ENCODE peak calls at places on chromosomes 12 and 14, in five cellular contexts. One of them, this sample, is unnamed.

GRCh38 chr12:24244801-24245200 is 295.3 kb upstream of the SOX5 start:
- DNase-seq in fibroblast of lung: no peak
- DNase-seq in neuronal stem cell: no peak
- DNase-seq in spleen: no peak
- DNase-seq in IMR-90: no peak
- DNase-seq in this sample: no peak

GRCh38 chr12:53937596-53938275 is 895 bp upstream of the HOXC13 start:
- DNase-seq in fibroblast of lung: no peak
- DNase-seq in neuronal stem cell: no peak
- DNase-seq in spleen: no peak
- DNase-seq in IMR-90: no peak
- DNase-seq in this sample: no peak

GRCh38 chr12:124441443-124442190 is 125.8 kb downstream of the NCOR2 start:
- DNase-seq in fibroblast of lung: peak
- DNase-seq in neuronal stem cell: no peak
- DNase-seq in spleen: no peak
- DNase-seq in IMR-90: peak
- DNase-seq in this sample: no peak

GRCh38 chr14:100140452-100141132 is 18.9 kb downstream of the DEGS2 start:
- DNase-seq in fibroblast of lung: no peak
- DNase-seq in neuronal stem cell: peak
- DNase-seq in spleen: no peak
- DNase-seq in IMR-90: peak
- DNase-seq in this sample: no peak

GRCh38 chr14:80213602-80214001 is 2.3 kb upstream of the DIO2 start:
- DNase-seq in fibroblast of lung: peak
- DNase-seq in neuronal stem cell: no peak
- DNase-seq in spleen: no peak
- DNase-seq in IMR-90: peak
- DNase-seq in this sample: no peak

GRCh38 chr12:79546461-79547043 is 144.2 kb downstream of the PAWR start:
- DNase-seq in fibroblast of lung: no peak
- DNase-seq in neuronal stem cell: no peak
- DNase-seq in spleen: no peak
- DNase-seq in IMR-90: no peak
- DNase-seq in this sample: no peak

GRCh38 chr14:58963873-58964597 is 224.4 kb upstream of the DAAM1 start:
- DNase-seq in fibroblast of lung: no peak
- DNase-seq in neuronal stem cell: no peak
- DNase-seq in spleen: no peak
- DNase-seq in IMR-90: no peak
- DNase-seq in this sample: no peak

GRCh38 chr14:51957950-51958349 is 31.4 kb upstream of the RTRAF start:
- DNase-seq in fibroblast of lung: peak
- DNase-seq in neuronal stem cell: no peak
- DNase-seq in spleen: no peak
- DNase-seq in IMR-90: peak
- DNase-seq in this sample: no peak

GRCh38 chr12:96258451-96258933 is 64.3 kb downstream of the ELK3 start:
- DNase-seq in fibroblast of lung: peak
- DNase-seq in neuronal stem cell: no peak
- DNase-seq in spleen: peak
- DNase-seq in IMR-90: peak
- DNase-seq in this sample: no peak

GRCh38 chr14:30283822-30284446 is 275.0 kb upstream of the G2E3 start:
- DNase-seq in fibroblast of lung: peak
- DNase-seq in neuronal stem cell: no peak
- DNase-seq in spleen: no peak
- DNase-seq in IMR-90: peak
- DNase-seq in this sample: no peak

GRCh38 chr12:124175731-124176130 is 119.2 kb upstream of the RFLNA start:
- DNase-seq in fibroblast of lung: no peak
- DNase-seq in neuronal stem cell: no peak
- DNase-seq in spleen: no peak
- DNase-seq in IMR-90: no peak
- DNase-seq in this sample: no peak

GRCh38 chr12:12726543-12727093 is 9.4 kb downstream of the CDKN1B start:
- DNase-seq in fibroblast of lung: peak
- DNase-seq in neuronal stem cell: no peak
- DNase-seq in spleen: no peak
- DNase-seq in IMR-90: peak
- DNase-seq in this sample: no peak

GRCh38 chr12:2504577-2504976 is 290.2 kb upstream of the FKBP4 start:
- DNase-seq in fibroblast of lung: no peak
- DNase-seq in neuronal stem cell: no peak
- DNase-seq in spleen: no peak
- DNase-seq in IMR-90: no peak
- DNase-seq in this sample: no peak

GRCh38 chr12:115761784-115762183 is 515.7 kb downstream of the MED13L start:
- DNase-seq in fibroblast of lung: no peak
- DNase-seq in neuronal stem cell: no peak
- DNase-seq in spleen: no peak
- DNase-seq in IMR-90: no peak
- DNase-seq in this sample: no peak

GRCh38 chr12:77993658-77994057 is 163.0 kb downstream of the NAV3 start:
- DNase-seq in fibroblast of lung: no peak
- DNase-seq in neuronal stem cell: no peak
- DNase-seq in spleen: no peak
- DNase-seq in IMR-90: no peak
- DNase-seq in this sample: no peak

GRCh38 chr14:59997496-59997895 is 77.6 kb downstream of the LRRC9 start:
- DNase-seq in fibroblast of lung: peak
- DNase-seq in neuronal stem cell: no peak
- DNase-seq in spleen: no peak
- DNase-seq in IMR-90: no peak
- DNase-seq in this sample: no peak

GRCh38 chr12:110699591-110700445 is 10.9 kb upstream of the HVCN1 start:
- DNase-seq in fibroblast of lung: no peak
- DNase-seq in neuronal stem cell: no peak
- DNase-seq in spleen: no peak
- DNase-seq in IMR-90: no peak
- DNase-seq in this sample: no peak

GRCh38 chr14:22699801-22700564 is 55.8 kb upstream of the OR6J1 start:
- DNase-seq in fibroblast of lung: no peak
- DNase-seq in neuronal stem cell: no peak
- DNase-seq in spleen: no peak
- DNase-seq in IMR-90: no peak
- DNase-seq in this sample: no peak

GRCh38 chr14:69321601-69322330 is 61.8 kb downstream of the GALNT16 start:
- DNase-seq in fibroblast of lung: no peak
- DNase-seq in neuronal stem cell: no peak
- DNase-seq in spleen: peak
- DNase-seq in IMR-90: no peak
- DNase-seq in this sample: no peak

GRCh38 chr12:49750027-49750977 is 8.9 kb downstream of the TMBIM6 start:
- DNase-seq in fibroblast of lung: peak
- DNase-seq in neuronal stem cell: no peak
- DNase-seq in spleen: no peak
- DNase-seq in IMR-90: peak
- DNase-seq in this sample: peak

GRCh38 chr14:104681689-104682074 is 7.7 kb upstream of the INF2 start:
- DNase-seq in fibroblast of lung: peak
- DNase-seq in neuronal stem cell: peak
- DNase-seq in spleen: peak
- DNase-seq in IMR-90: peak
- DNase-seq in this sample: no peak

GRCh38 chr14:103246089-103246488 is 87.9 kb upstream of the EIF5 start:
- DNase-seq in fibroblast of lung: no peak
- DNase-seq in neuronal stem cell: no peak
- DNase-seq in spleen: no peak
- DNase-seq in IMR-90: no peak
- DNase-seq in this sample: no peak

GRCh38 chr12:77995436-77996167 is 164.9 kb downstream of the NAV3 start:
- DNase-seq in fibroblast of lung: peak
- DNase-seq in neuronal stem cell: no peak
- DNase-seq in spleen: no peak
- DNase-seq in IMR-90: peak
- DNase-seq in this sample: no peak

GRCh38 chr14:105376521-105377440 is 21.6 kb upstream of the TEX22 start:
- DNase-seq in fibroblast of lung: no peak
- DNase-seq in neuronal stem cell: no peak
- DNase-seq in spleen: no peak
- DNase-seq in IMR-90: no peak
- DNase-seq in this sample: no peak

GRCh38 chr14:59240356-59240755 is 51.9 kb downstream of the DAAM1 start:
- DNase-seq in fibroblast of lung: no peak
- DNase-seq in neuronal stem cell: no peak
- DNase-seq in spleen: no peak
- DNase-seq in IMR-90: no peak
- DNase-seq in this sample: no peak

GRCh38 chr14:65927871-65928270 is 515.3 kb downstream of the FUT8 start:
- DNase-seq in fibroblast of lung: no peak
- DNase-seq in neuronal stem cell: no peak
- DNase-seq in spleen: peak
- DNase-seq in IMR-90: no peak
- DNase-seq in this sample: peak

GRCh38 chr12:45587877-45588530 is 141.5 kb upstream of the ARID2 start:
- DNase-seq in fibroblast of lung: no peak
- DNase-seq in neuronal stem cell: no peak
- DNase-seq in spleen: no peak
- DNase-seq in IMR-90: no peak
- DNase-seq in this sample: no peak

GRCh38 chr12:10027311-10028099 is 3.0 kb upstream of the CLEC9A start:
- DNase-seq in fibroblast of lung: peak
- DNase-seq in neuronal stem cell: no peak
- DNase-seq in spleen: no peak
- DNase-seq in IMR-90: peak
- DNase-seq in this sample: no peak

GRCh38 chr14:98688446-98688845 is 583.6 kb downstream of the BCL11B start:
- DNase-seq in fibroblast of lung: no peak
- DNase-seq in neuronal stem cell: no peak
- DNase-seq in spleen: no peak
- DNase-seq in IMR-90: no peak
- DNase-seq in this sample: no peak